ENCODE peak calls at places on chromosomes 5 and 9, in seven cellular contexts. C, R, O, L, B, K and A are unnamed samples.

GRCh38 chr5:27241564-27242257 is 203.3 kb upstream of the CDH9 start:
- DNase-seq in C (no peak), R (no peak), O (no peak), L (no peak), B (peak), K (no peak), A (no peak)

GRCh38 chr9:17204611-17205165 is 69.8 kb downstream of the CNTLN start:
- DNase-seq in C (no peak), R (no peak), O (no peak), L (no peak), B (no peak), K (no peak), A (no peak)

GRCh38 chr9:88028338-88028737 is 54.0 kb upstream of the CDK20 start:
- DNase-seq in C (no peak), R (no peak), O (no peak), L (no peak), B (no peak), K (no peak), A (no peak)

GRCh38 chr5:176814836-176815438 is 4.6 kb downstream of the UNC5A start:
- DNase-seq in C (no peak), R (no peak), O (no peak), L (no peak), B (no peak), K (no peak), A (no peak)

GRCh38 chr5:30343707-30344106 is 849.8 kb upstream of the CDH6 start:
- DNase-seq in C (no peak), R (no peak), O (no peak), L (no peak), B (no peak), K (no peak), A (no peak)

GRCh38 chr9:75064307-75065025 is 23.5 kb downstream of the NMRK1 start:
- DNase-seq in C (no peak), R (no peak), O (no peak), L (no peak), B (peak), K (no peak), A (no peak)

GRCh38 chr5:19902316-19902934 is 85.6 kb downstream of the CDH18 start:
- DNase-seq in C (no peak), R (no peak), O (no peak), L (no peak), B (no peak), K (no peak), A (no peak)

GRCh38 chr5:8550921-8551320 is 682.0 kb downstream of the MTRR start:
- DNase-seq in C (no peak), R (no peak), O (no peak), L (no peak), B (no peak), K (no peak), A (no peak)

GRCh38 chr9:129929467-129930125 is 94.3 kb downstream of the USP20 start:
- DNase-seq in C (no peak), R (no peak), O (no peak), L (no peak), B (peak), K (peak), A (no peak)

GRCh38 chr9:91917436-91917835 is 32.6 kb downstream of the ROR2 start:
- DNase-seq in C (no peak), R (no peak), O (no peak), L (no peak), B (no peak), K (no peak), A (no peak)

GRCh38 chr9:127776919-127777280 is 1.6 kb downstream of the SH2D3C start:
- DNase-seq in C (no peak), R (no peak), O (no peak), L (no peak), B (no peak), K (peak), A (peak)

GRCh38 chr5:33291216-33292000 is 149.4 kb upstream of the TARS1 start:
- DNase-seq in C (peak), R (no peak), O (peak), L (no peak), B (no peak), K (no peak), A (no peak)

GRCh38 chr5:3344671-3345070 is 251.0 kb upstream of the IRX1 start:
- DNase-seq in C (peak), R (no peak), O (peak), L (no peak), B (no peak), K (no peak), A (no peak)

GRCh38 chr9:19161257-19162025 is 34.1 kb upstream of the PLIN2 start:
- DNase-seq in C (peak), R (peak), O (no peak), L (peak), B (peak), K (peak), A (peak)

GRCh38 chr9:135328485-135329417 is 150.8 kb upstream of the PPP1R26 start:
- DNase-seq in C (no peak), R (no peak), O (peak), L (no peak), B (no peak), K (no peak), A (no peak)

GRCh38 chr9:16106211-16106610 is 553.4 kb downstream of the CCDC171 start:
- DNase-seq in C (no peak), R (no peak), O (no peak), L (no peak), B (no peak), K (no peak), A (no peak)

GRCh38 chr9:137325791-137326190 is 23.7 kb upstream of the NRARP start:
- DNase-seq in C (no peak), R (no peak), O (no peak), L (no peak), B (no peak), K (no peak), A (no peak)

GRCh38 chr5:69167488-69167845 is 517 bp downstream of the CCNB1 start:
- DNase-seq in C (no peak), R (no peak), O (no peak), L (no peak), B (peak), K (peak), A (no peak)

GRCh38 chr9:37027582-37028424 is 6.3 kb downstream of the PAX5 start:
- DNase-seq in C (no peak), R (peak), O (peak), L (peak), B (peak), K (peak), A (peak)

GRCh38 chr9:135714242-135715055 is 12.5 kb downstream of the KCNT1 start:
- DNase-seq in C (no peak), R (no peak), O (no peak), L (no peak), B (no peak), K (no peak), A (no peak)

GRCh38 chr9:86926130-86926529 is 21.2 kb downstream of the GAS1 start:
- DNase-seq in C (no peak), R (no peak), O (no peak), L (no peak), B (no peak), K (no peak), A (no peak)